ENCODE peak calls at places on chromosome 18, in seven cellular contexts. One of them, this sample, is unnamed.

GRCh38 chr18:35062408-35062807 is 21.2 kb downstream of the MAPRE2 start:
- DNase-seq in stimulated activated CD4-positive, alpha-beta T cell treated with anti-CD3 and anti-CD28 coated beads, Interleukin-4, amount 100 ng/mL, for 1 hour: no peak
- DNase-seq in stimulated activated effector memory CD8-positive, alpha-beta T cell treated with anti-CD3 and anti-CD28 coated beads, Interleukin-12 subunit alpha, Interleukin-12 subunit beta, amount 100 ng/mL, for 72 hours: no peak
- DNase-seq in AG04450: no peak
- DNase-seq in activated T-cell treated with anti-CD3 and anti-CD28 coated beads, Interleukin-2, amount 50 U/mL, for 72 hours: no peak
- DNase-seq in activated CD4-positive, alpha-beta T cell treated with anti-CD3 and anti-CD28 coated beads for 4 hours: no peak
- DNase-seq in stimulated activated CD8-positive, alpha-beta memory T cell treated with anti-CD3 and anti-CD28 coated beads, Interleukin-2, amount 100 ng/mL, for 1 hour: no peak
- DNase-seq in this sample: no peak

GRCh38 chr18:62518460-62519375 is 4.1 kb upstream of the ZCCHC2 start:
- DNase-seq in stimulated activated CD4-positive, alpha-beta T cell treated with anti-CD3 and anti-CD28 coated beads, Interleukin-4, amount 100 ng/mL, for 1 hour: no peak
- DNase-seq in stimulated activated effector memory CD8-positive, alpha-beta T cell treated with anti-CD3 and anti-CD28 coated beads, Interleukin-12 subunit alpha, Interleukin-12 subunit beta, amount 100 ng/mL, for 72 hours: no peak
- DNase-seq in AG04450: no peak
- DNase-seq in activated T-cell treated with anti-CD3 and anti-CD28 coated beads, Interleukin-2, amount 50 U/mL, for 72 hours: no peak
- DNase-seq in activated CD4-positive, alpha-beta T cell treated with anti-CD3 and anti-CD28 coated beads for 4 hours: no peak
- DNase-seq in stimulated activated CD8-positive, alpha-beta memory T cell treated with anti-CD3 and anti-CD28 coated beads, Interleukin-2, amount 100 ng/mL, for 1 hour: no peak
- DNase-seq in this sample: no peak

GRCh38 chr18:5508821-5509220 is 35.0 kb downstream of the EPB41L3 start:
- DNase-seq in stimulated activated CD4-positive, alpha-beta T cell treated with anti-CD3 and anti-CD28 coated beads, Interleukin-4, amount 100 ng/mL, for 1 hour: no peak
- DNase-seq in stimulated activated effector memory CD8-positive, alpha-beta T cell treated with anti-CD3 and anti-CD28 coated beads, Interleukin-12 subunit alpha, Interleukin-12 subunit beta, amount 100 ng/mL, for 72 hours: no peak
- DNase-seq in AG04450: no peak
- DNase-seq in activated T-cell treated with anti-CD3 and anti-CD28 coated beads, Interleukin-2, amount 50 U/mL, for 72 hours: no peak
- DNase-seq in activated CD4-positive, alpha-beta T cell treated with anti-CD3 and anti-CD28 coated beads for 4 hours: no peak
- DNase-seq in stimulated activated CD8-positive, alpha-beta memory T cell treated with anti-CD3 and anti-CD28 coated beads, Interleukin-2, amount 100 ng/mL, for 1 hour: no peak
- DNase-seq in this sample: no peak

GRCh38 chr18:49813071-49813320 is 337 bp downstream of the ACAA2 start:
- DNase-seq in stimulated activated CD4-positive, alpha-beta T cell treated with anti-CD3 and anti-CD28 coated beads, Interleukin-4, amount 100 ng/mL, for 1 hour: peak
- DNase-seq in stimulated activated effector memory CD8-positive, alpha-beta T cell treated with anti-CD3 and anti-CD28 coated beads, Interleukin-12 subunit alpha, Interleukin-12 subunit beta, amount 100 ng/mL, for 72 hours: no peak
- DNase-seq in AG04450: no peak
- DNase-seq in activated T-cell treated with anti-CD3 and anti-CD28 coated beads, Interleukin-2, amount 50 U/mL, for 72 hours: no peak
- DNase-seq in activated CD4-positive, alpha-beta T cell treated with anti-CD3 and anti-CD28 coated beads for 4 hours: no peak
- DNase-seq in stimulated activated CD8-positive, alpha-beta memory T cell treated with anti-CD3 and anti-CD28 coated beads, Interleukin-2, amount 100 ng/mL, for 1 hour: no peak
- DNase-seq in this sample: no peak

GRCh38 chr18:48428494-48429177 is 19.5 kb upstream of the ZBTB7C start:
- DNase-seq in stimulated activated CD4-positive, alpha-beta T cell treated with anti-CD3 and anti-CD28 coated beads, Interleukin-4, amount 100 ng/mL, for 1 hour: no peak
- DNase-seq in stimulated activated effector memory CD8-positive, alpha-beta T cell treated with anti-CD3 and anti-CD28 coated beads, Interleukin-12 subunit alpha, Interleukin-12 subunit beta, amount 100 ng/mL, for 72 hours: no peak
- DNase-seq in AG04450: no peak
- DNase-seq in activated T-cell treated with anti-CD3 and anti-CD28 coated beads, Interleukin-2, amount 50 U/mL, for 72 hours: no peak
- DNase-seq in activated CD4-positive, alpha-beta T cell treated with anti-CD3 and anti-CD28 coated beads for 4 hours: no peak
- DNase-seq in stimulated activated CD8-positive, alpha-beta memory T cell treated with anti-CD3 and anti-CD28 coated beads, Interleukin-2, amount 100 ng/mL, for 1 hour: no peak
- DNase-seq in this sample: no peak

GRCh38 chr18:77203851-77204250 is 45.8 kb upstream of the GALR1 start:
- DNase-seq in stimulated activated CD4-positive, alpha-beta T cell treated with anti-CD3 and anti-CD28 coated beads, Interleukin-4, amount 100 ng/mL, for 1 hour: no peak
- DNase-seq in stimulated activated effector memory CD8-positive, alpha-beta T cell treated with anti-CD3 and anti-CD28 coated beads, Interleukin-12 subunit alpha, Interleukin-12 subunit beta, amount 100 ng/mL, for 72 hours: no peak
- DNase-seq in AG04450: no peak
- DNase-seq in activated T-cell treated with anti-CD3 and anti-CD28 coated beads, Interleukin-2, amount 50 U/mL, for 72 hours: no peak
- DNase-seq in activated CD4-positive, alpha-beta T cell treated with anti-CD3 and anti-CD28 coated beads for 4 hours: no peak
- DNase-seq in stimulated activated CD8-positive, alpha-beta memory T cell treated with anti-CD3 and anti-CD28 coated beads, Interleukin-2, amount 100 ng/mL, for 1 hour: no peak
- DNase-seq in this sample: no peak

GRCh38 chr18:72091369-72091768 is 452.8 kb downstream of the CBLN2 start:
- DNase-seq in stimulated activated CD4-positive, alpha-beta T cell treated with anti-CD3 and anti-CD28 coated beads, Interleukin-4, amount 100 ng/mL, for 1 hour: no peak
- DNase-seq in stimulated activated effector memory CD8-positive, alpha-beta T cell treated with anti-CD3 and anti-CD28 coated beads, Interleukin-12 subunit alpha, Interleukin-12 subunit beta, amount 100 ng/mL, for 72 hours: no peak
- DNase-seq in AG04450: no peak
- DNase-seq in activated T-cell treated with anti-CD3 and anti-CD28 coated beads, Interleukin-2, amount 50 U/mL, for 72 hours: no peak
- DNase-seq in activated CD4-positive, alpha-beta T cell treated with anti-CD3 and anti-CD28 coated beads for 4 hours: no peak
- DNase-seq in stimulated activated CD8-positive, alpha-beta memory T cell treated with anti-CD3 and anti-CD28 coated beads, Interleukin-2, amount 100 ng/mL, for 1 hour: no peak
- DNase-seq in this sample: no peak

GRCh38 chr18:48766025-48766424 is 184.7 kb downstream of the SMAD7 start:
- DNase-seq in stimulated activated CD4-positive, alpha-beta T cell treated with anti-CD3 and anti-CD28 coated beads, Interleukin-4, amount 100 ng/mL, for 1 hour: no peak
- DNase-seq in stimulated activated effector memory CD8-positive, alpha-beta T cell treated with anti-CD3 and anti-CD28 coated beads, Interleukin-12 subunit alpha, Interleukin-12 subunit beta, amount 100 ng/mL, for 72 hours: no peak
- DNase-seq in AG04450: peak
- DNase-seq in activated T-cell treated with anti-CD3 and anti-CD28 coated beads, Interleukin-2, amount 50 U/mL, for 72 hours: no peak
- DNase-seq in activated CD4-positive, alpha-beta T cell treated with anti-CD3 and anti-CD28 coated beads for 4 hours: no peak
- DNase-seq in stimulated activated CD8-positive, alpha-beta memory T cell treated with anti-CD3 and anti-CD28 coated beads, Interleukin-2, amount 100 ng/mL, for 1 hour: no peak
- DNase-seq in this sample: no peak

GRCh38 chr18:39039828-39040227 is 1474.2 kb upstream of the CELF4 start:
- DNase-seq in stimulated activated CD4-positive, alpha-beta T cell treated with anti-CD3 and anti-CD28 coated beads, Interleukin-4, amount 100 ng/mL, for 1 hour: no peak
- DNase-seq in stimulated activated effector memory CD8-positive, alpha-beta T cell treated with anti-CD3 and anti-CD28 coated beads, Interleukin-12 subunit alpha, Interleukin-12 subunit beta, amount 100 ng/mL, for 72 hours: no peak
- DNase-seq in AG04450: no peak
- DNase-seq in activated T-cell treated with anti-CD3 and anti-CD28 coated beads, Interleukin-2, amount 50 U/mL, for 72 hours: no peak
- DNase-seq in activated CD4-positive, alpha-beta T cell treated with anti-CD3 and anti-CD28 coated beads for 4 hours: no peak
- DNase-seq in stimulated activated CD8-positive, alpha-beta memory T cell treated with anti-CD3 and anti-CD28 coated beads, Interleukin-2, amount 100 ng/mL, for 1 hour: no peak
- DNase-seq in this sample: no peak

GRCh38 chr18:60019463-60019840 is 119.7 kb downstream of the PMAIP1 start:
- DNase-seq in stimulated activated CD4-positive, alpha-beta T cell treated with anti-CD3 and anti-CD28 coated beads, Interleukin-4, amount 100 ng/mL, for 1 hour: no peak
- DNase-seq in stimulated activated effector memory CD8-positive, alpha-beta T cell treated with anti-CD3 and anti-CD28 coated beads, Interleukin-12 subunit alpha, Interleukin-12 subunit beta, amount 100 ng/mL, for 72 hours: no peak
- DNase-seq in AG04450: peak
- DNase-seq in activated T-cell treated with anti-CD3 and anti-CD28 coated beads, Interleukin-2, amount 50 U/mL, for 72 hours: no peak
- DNase-seq in activated CD4-positive, alpha-beta T cell treated with anti-CD3 and anti-CD28 coated beads for 4 hours: no peak
- DNase-seq in stimulated activated CD8-positive, alpha-beta memory T cell treated with anti-CD3 and anti-CD28 coated beads, Interleukin-2, amount 100 ng/mL, for 1 hour: no peak
- DNase-seq in this sample: no peak

GRCh38 chr18:39840406-39840805 is 2114.6 kb upstream of the PIK3C3 start:
- DNase-seq in stimulated activated CD4-positive, alpha-beta T cell treated with anti-CD3 and anti-CD28 coated beads, Interleukin-4, amount 100 ng/mL, for 1 hour: no peak
- DNase-seq in stimulated activated effector memory CD8-positive, alpha-beta T cell treated with anti-CD3 and anti-CD28 coated beads, Interleukin-12 subunit alpha, Interleukin-12 subunit beta, amount 100 ng/mL, for 72 hours: no peak
- DNase-seq in AG04450: no peak
- DNase-seq in activated T-cell treated with anti-CD3 and anti-CD28 coated beads, Interleukin-2, amount 50 U/mL, for 72 hours: no peak
- DNase-seq in activated CD4-positive, alpha-beta T cell treated with anti-CD3 and anti-CD28 coated beads for 4 hours: no peak
- DNase-seq in stimulated activated CD8-positive, alpha-beta memory T cell treated with anti-CD3 and anti-CD28 coated beads, Interleukin-2, amount 100 ng/mL, for 1 hour: no peak
- DNase-seq in this sample: no peak

GRCh38 chr18:22703883-22704626 is 229.1 kb upstream of the RBBP8 start:
- DNase-seq in stimulated activated CD4-positive, alpha-beta T cell treated with anti-CD3 and anti-CD28 coated beads, Interleukin-4, amount 100 ng/mL, for 1 hour: no peak
- DNase-seq in stimulated activated effector memory CD8-positive, alpha-beta T cell treated with anti-CD3 and anti-CD28 coated beads, Interleukin-12 subunit alpha, Interleukin-12 subunit beta, amount 100 ng/mL, for 72 hours: no peak
- DNase-seq in AG04450: no peak
- DNase-seq in activated T-cell treated with anti-CD3 and anti-CD28 coated beads, Interleukin-2, amount 50 U/mL, for 72 hours: no peak
- DNase-seq in activated CD4-positive, alpha-beta T cell treated with anti-CD3 and anti-CD28 coated beads for 4 hours: no peak
- DNase-seq in stimulated activated CD8-positive, alpha-beta memory T cell treated with anti-CD3 and anti-CD28 coated beads, Interleukin-2, amount 100 ng/mL, for 1 hour: no peak
- DNase-seq in this sample: no peak

GRCh38 chr18:4096501-4096900 is 358.6 kb downstream of the DLGAP1 start:
- DNase-seq in stimulated activated CD4-positive, alpha-beta T cell treated with anti-CD3 and anti-CD28 coated beads, Interleukin-4, amount 100 ng/mL, for 1 hour: no peak
- DNase-seq in stimulated activated effector memory CD8-positive, alpha-beta T cell treated with anti-CD3 and anti-CD28 coated beads, Interleukin-12 subunit alpha, Interleukin-12 subunit beta, amount 100 ng/mL, for 72 hours: no peak
- DNase-seq in AG04450: no peak
- DNase-seq in activated T-cell treated with anti-CD3 and anti-CD28 coated beads, Interleukin-2, amount 50 U/mL, for 72 hours: no peak
- DNase-seq in activated CD4-positive, alpha-beta T cell treated with anti-CD3 and anti-CD28 coated beads for 4 hours: no peak
- DNase-seq in stimulated activated CD8-positive, alpha-beta memory T cell treated with anti-CD3 and anti-CD28 coated beads, Interleukin-2, amount 100 ng/mL, for 1 hour: no peak
- DNase-seq in this sample: no peak

GRCh38 chr18:34890486-34891085 is 150.6 kb upstream of the MAPRE2 start:
- DNase-seq in stimulated activated CD4-positive, alpha-beta T cell treated with anti-CD3 and anti-CD28 coated beads, Interleukin-4, amount 100 ng/mL, for 1 hour: no peak
- DNase-seq in stimulated activated effector memory CD8-positive, alpha-beta T cell treated with anti-CD3 and anti-CD28 coated beads, Interleukin-12 subunit alpha, Interleukin-12 subunit beta, amount 100 ng/mL, for 72 hours: no peak
- DNase-seq in AG04450: no peak
- DNase-seq in activated T-cell treated with anti-CD3 and anti-CD28 coated beads, Interleukin-2, amount 50 U/mL, for 72 hours: no peak
- DNase-seq in activated CD4-positive, alpha-beta T cell treated with anti-CD3 and anti-CD28 coated beads for 4 hours: no peak
- DNase-seq in stimulated activated CD8-positive, alpha-beta memory T cell treated with anti-CD3 and anti-CD28 coated beads, Interleukin-2, amount 100 ng/mL, for 1 hour: no peak
- DNase-seq in this sample: no peak

GRCh38 chr18:31203086-31203793 is 40.6 kb upstream of the DSC1 start:
- DNase-seq in stimulated activated CD4-positive, alpha-beta T cell treated with anti-CD3 and anti-CD28 coated beads, Interleukin-4, amount 100 ng/mL, for 1 hour: no peak
- DNase-seq in stimulated activated effector memory CD8-positive, alpha-beta T cell treated with anti-CD3 and anti-CD28 coated beads, Interleukin-12 subunit alpha, Interleukin-12 subunit beta, amount 100 ng/mL, for 72 hours: no peak
- DNase-seq in AG04450: no peak
- DNase-seq in activated T-cell treated with anti-CD3 and anti-CD28 coated beads, Interleukin-2, amount 50 U/mL, for 72 hours: no peak
- DNase-seq in activated CD4-positive, alpha-beta T cell treated with anti-CD3 and anti-CD28 coated beads for 4 hours: no peak
- DNase-seq in stimulated activated CD8-positive, alpha-beta memory T cell treated with anti-CD3 and anti-CD28 coated beads, Interleukin-2, amount 100 ng/mL, for 1 hour: no peak
- DNase-seq in this sample: no peak

GRCh38 chr18:76522104-76522503 is 27.1 kb upstream of the ZNF516 start:
- DNase-seq in stimulated activated CD4-positive, alpha-beta T cell treated with anti-CD3 and anti-CD28 coated beads, Interleukin-4, amount 100 ng/mL, for 1 hour: no peak
- DNase-seq in stimulated activated effector memory CD8-positive, alpha-beta T cell treated with anti-CD3 and anti-CD28 coated beads, Interleukin-12 subunit alpha, Interleukin-12 subunit beta, amount 100 ng/mL, for 72 hours: no peak
- DNase-seq in AG04450: no peak
- DNase-seq in activated T-cell treated with anti-CD3 and anti-CD28 coated beads, Interleukin-2, amount 50 U/mL, for 72 hours: no peak
- DNase-seq in activated CD4-positive, alpha-beta T cell treated with anti-CD3 and anti-CD28 coated beads for 4 hours: no peak
- DNase-seq in stimulated activated CD8-positive, alpha-beta memory T cell treated with anti-CD3 and anti-CD28 coated beads, Interleukin-2, amount 100 ng/mL, for 1 hour: no peak
- DNase-seq in this sample: no peak

GRCh38 chr18:68438983-68439382 is 275.9 kb downstream of the TMX3 start:
- DNase-seq in stimulated activated CD4-positive, alpha-beta T cell treated with anti-CD3 and anti-CD28 coated beads, Interleukin-4, amount 100 ng/mL, for 1 hour: no peak
- DNase-seq in stimulated activated effector memory CD8-positive, alpha-beta T cell treated with anti-CD3 and anti-CD28 coated beads, Interleukin-12 subunit alpha, Interleukin-12 subunit beta, amount 100 ng/mL, for 72 hours: no peak
- DNase-seq in AG04450: no peak
- DNase-seq in activated T-cell treated with anti-CD3 and anti-CD28 coated beads, Interleukin-2, amount 50 U/mL, for 72 hours: no peak
- DNase-seq in activated CD4-positive, alpha-beta T cell treated with anti-CD3 and anti-CD28 coated beads for 4 hours: no peak
- DNase-seq in stimulated activated CD8-positive, alpha-beta memory T cell treated with anti-CD3 and anti-CD28 coated beads, Interleukin-2, amount 100 ng/mL, for 1 hour: no peak
- DNase-seq in this sample: no peak

GRCh38 chr18:28411806-28412205 is 234.9 kb upstream of the CDH2 start:
- DNase-seq in stimulated activated CD4-positive, alpha-beta T cell treated with anti-CD3 and anti-CD28 coated beads, Interleukin-4, amount 100 ng/mL, for 1 hour: no peak
- DNase-seq in stimulated activated effector memory CD8-positive, alpha-beta T cell treated with anti-CD3 and anti-CD28 coated beads, Interleukin-12 subunit alpha, Interleukin-12 subunit beta, amount 100 ng/mL, for 72 hours: no peak
- DNase-seq in AG04450: no peak
- DNase-seq in activated T-cell treated with anti-CD3 and anti-CD28 coated beads, Interleukin-2, amount 50 U/mL, for 72 hours: no peak
- DNase-seq in activated CD4-positive, alpha-beta T cell treated with anti-CD3 and anti-CD28 coated beads for 4 hours: no peak
- DNase-seq in stimulated activated CD8-positive, alpha-beta memory T cell treated with anti-CD3 and anti-CD28 coated beads, Interleukin-2, amount 100 ng/mL, for 1 hour: no peak
- DNase-seq in this sample: no peak

GRCh38 chr18:903703-904102 is 968 bp upstream of the ADCYAP1 start:
- DNase-seq in stimulated activated CD4-positive, alpha-beta T cell treated with anti-CD3 and anti-CD28 coated beads, Interleukin-4, amount 100 ng/mL, for 1 hour: peak
- DNase-seq in stimulated activated effector memory CD8-positive, alpha-beta T cell treated with anti-CD3 and anti-CD28 coated beads, Interleukin-12 subunit alpha, Interleukin-12 subunit beta, amount 100 ng/mL, for 72 hours: no peak
- DNase-seq in AG04450: peak
- DNase-seq in activated T-cell treated with anti-CD3 and anti-CD28 coated beads, Interleukin-2, amount 50 U/mL, for 72 hours: peak
- DNase-seq in activated CD4-positive, alpha-beta T cell treated with anti-CD3 and anti-CD28 coated beads for 4 hours: no peak
- DNase-seq in stimulated activated CD8-positive, alpha-beta memory T cell treated with anti-CD3 and anti-CD28 coated beads, Interleukin-2, amount 100 ng/mL, for 1 hour: no peak
- DNase-seq in this sample: no peak

GRCh38 chr18:48766487-48766886 is 184.3 kb downstream of the SMAD7 start:
- DNase-seq in stimulated activated CD4-positive, alpha-beta T cell treated with anti-CD3 and anti-CD28 coated beads, Interleukin-4, amount 100 ng/mL, for 1 hour: no peak
- DNase-seq in stimulated activated effector memory CD8-positive, alpha-beta T cell treated with anti-CD3 and anti-CD28 coated beads, Interleukin-12 subunit alpha, Interleukin-12 subunit beta, amount 100 ng/mL, for 72 hours: no peak
- DNase-seq in AG04450: no peak
- DNase-seq in activated T-cell treated with anti-CD3 and anti-CD28 coated beads, Interleukin-2, amount 50 U/mL, for 72 hours: no peak
- DNase-seq in activated CD4-positive, alpha-beta T cell treated with anti-CD3 and anti-CD28 coated beads for 4 hours: no peak
- DNase-seq in stimulated activated CD8-positive, alpha-beta memory T cell treated with anti-CD3 and anti-CD28 coated beads, Interleukin-2, amount 100 ng/mL, for 1 hour: no peak
- DNase-seq in this sample: no peak